ENCODE peak calls at places on chromosomes 12 and 14, in seven cellular contexts. Q is NCI-H2171 treated with DMSO at 0.1 percent for 48 hours; E is HCEC 1CT; N is nucleus accumbens; S is NCI-H345; C is stimulated activated CD4-positive, alpha-beta T cell treated with anti-CD3 and anti-CD28 coated beads, TNF-alpha, amount 100 ng/mL, for 24 hours; G is endothelial cell. R is an unnamed sample.

GRCh38 chr12:100186071-100186470 is 14.5 kb upstream of the ACTR6 start:
- DNase-seq in Q (no peak), E (no peak), N (no peak), S (no peak), C (no peak), G (no peak), R (no peak)

GRCh38 chr12:70756118-70756517 is 118.9 kb upstream of the PTPRB start:
- DNase-seq in Q (no peak), E (peak), N (no peak), S (no peak), C (no peak), G (no peak), R (no peak)

GRCh38 chr12:108248011-108248410 is 91.1 kb downstream of the CMKLR1 start:
- DNase-seq in Q (no peak), E (no peak), N (no peak), S (no peak), C (no peak), G (no peak), R (no peak)

GRCh38 chr14:57199911-57200310 is 68.8 kb downstream of the EXOC5 start:
- DNase-seq in Q (no peak), E (peak), N (no peak), S (no peak), C (no peak), G (no peak), R (no peak)

GRCh38 chr12:54421175-54421872 is 2.3 kb upstream of the ITGA5 start:
- DNase-seq in Q (no peak), E (peak), N (no peak), S (no peak), C (no peak), G (no peak), R (no peak)

GRCh38 chr14:77950371-77950770 is 150.5 kb downstream of the ADCK1 start:
- DNase-seq in Q (no peak), E (no peak), N (no peak), S (no peak), C (no peak), G (no peak), R (no peak)

GRCh38 chr12:50979369-50980052 is 27.2 kb downstream of the HIGD1C start:
- DNase-seq in Q (no peak), E (no peak), N (no peak), S (no peak), C (peak), G (no peak), R (no peak)

GRCh38 chr14:63727736-63728728 is at the start of gene SGPP1:
- DNase-seq in Q (peak), E (peak), N (peak), S (peak), C (peak), G (peak), R (peak)